ENCODE peak calls at places on chromosomes 11 and 22, in ten cellular contexts. C, D, N, X, Z, O, F, P, R and K are unnamed samples.

GRCh38 chr11:61814242-61814957 is 2.4 kb downstream of the FADS1 start:
- DNase-seq in O (no peak), C (no peak), F (no peak), R (no peak), Z (peak), D (no peak), N (no peak), X (peak), P (peak), K (no peak)

GRCh38 chr11:63783925-63784592 is 15.5 kb upstream of the ZFTA start:
- DNase-seq in R (no peak), N (no peak), D (no peak), F (no peak), X (no peak), C (no peak), P (no peak), O (no peak), Z (no peak), K (no peak)

GRCh38 chr11:67548555-67549110 is 25.4 kb upstream of the CABP2 start:
- DNase-seq in O (no peak), N (no peak), P (no peak), C (no peak), R (no peak), F (no peak), D (no peak), Z (no peak), X (no peak), K (no peak)

GRCh38 chr11:75197512-75198277 is 42.9 kb upstream of the TPBGL start:
- DNase-seq in C (no peak), N (no peak), R (no peak), D (no peak), Z (no peak), X (no peak), O (no peak), P (no peak), F (no peak), K (no peak)

GRCh38 chr11:76621866-76622265 is 48.7 kb downstream of the LRRC32 start:
- DNase-seq in D (peak), N (no peak), Z (no peak), X (no peak), P (no peak), F (no peak), R (no peak), C (no peak), O (no peak), K (no peak)

GRCh38 chr22:49340406-49340805 is 487.3 kb downstream of the BRD1 start:
- DNase-seq in R (no peak), O (no peak), X (no peak), N (no peak), F (no peak), D (no peak), C (no peak), Z (no peak), P (no peak), K (no peak)

GRCh38 chr22:29914165-29914564 is 31.2 kb downstream of the MTMR3 start:
- DNase-seq in X (no peak), O (no peak), P (peak), C (no peak), R (peak), D (peak), F (no peak), N (no peak), Z (no peak), K (no peak)

GRCh38 chr11:57474017-57474750 is 13.9 kb downstream of the RTN4RL2 start:
- DNase-seq in X (peak), F (no peak), Z (no peak), C (no peak), N (peak), D (no peak), P (no peak), O (no peak), R (no peak), K (no peak)

GRCh38 chr22:31637938-31638618 is 23.9 kb downstream of the PISD start:
- DNase-seq in P (no peak), C (no peak), N (no peak), R (no peak), Z (peak), O (no peak), X (peak), D (no peak), F (no peak), K (no peak)

GRCh38 chr11:75499423-75500305 is 26.1 kb downstream of the GDPD5 start:
- DNase-seq in F (no peak), R (peak), D (peak), Z (no peak), X (no peak), N (no peak), O (no peak), C (no peak), P (peak), K (no peak)

GRCh38 chr22:48402591-48403031 is 1425.1 kb downstream of the BRD1 start:
- DNase-seq in D (no peak), C (no peak), P (no peak), O (no peak), F (no peak), N (no peak), X (no peak), R (no peak), Z (no peak), K (no peak)

GRCh38 chr11:83020942-83021779 is 50.5 kb downstream of the RAB30 start:
- DNase-seq in F (no peak), Z (no peak), X (no peak), N (no peak), O (no peak), C (no peak), R (no peak), D (no peak), P (no peak), K (no peak)